ENCODE peak calls at places on chromosomes 4 and X, in four cellular contexts. Z, B, X and J are unnamed samples.

GRCh38 chr4:86264269-86264668 is 95.6 kb downstream of the MAPK10 start:
- DNase-seq in Z (peak; percentile 7), B (no peak), X (no peak), J (no peak)

GRCh38 chrX:63747331-63747730 is 37.7 kb downstream of the ARHGEF9 start:
- DNase-seq in Z (peak; percentile 68), B (no peak), X (no peak), J (peak; percentile 2)

GRCh38 chr4:113905301-113905700 is 74.1 kb downstream of the ARSJ start:
- DNase-seq in Z (no peak), B (no peak), X (no peak), J (no peak)

GRCh38 chrX:30935985-30936384 is 46.9 kb upstream of the TAB3 start:
- DNase-seq in Z (peak; percentile 3), B (no peak), X (no peak), J (no peak)

GRCh38 chrX:69815063-69815462 is 199.2 kb downstream of the EDA start:
- DNase-seq in Z (no peak), B (no peak), X (no peak), J (no peak)

GRCh38 chr4:41524446-41524845 is 13.5 kb upstream of the LIMCH1 start:
- DNase-seq in Z (no peak), B (no peak), X (no peak), J (no peak)

GRCh38 chrX:44400588-44400987 is 57.1 kb upstream of the EFHC2 start:
- DNase-seq in Z (peak; percentile 96), B (no peak), X (peak; percentile 6), J (peak; percentile 88)

GRCh38 chr4:164734476-164734875 is 19.5 kb upstream of the SMIM31 start:
- DNase-seq in Z (no peak), B (no peak), X (no peak), J (no peak)

GRCh38 chr4:112361181-112361791 is 64.1 kb downstream of the ALPK1 start:
- DNase-seq in Z (peak; percentile 27), B (no peak), X (no peak), J (no peak)

GRCh38 chr4:42331040-42331439 is 66.2 kb upstream of the SHISA3 start:
- DNase-seq in Z (no peak), B (no peak), X (no peak), J (no peak)

GRCh38 chr4:155237567-155237966 is 29.1 kb downstream of the NPY2R start:
- DNase-seq in Z (no peak), B (no peak), X (no peak), J (no peak)

GRCh38 chrX:37644381-37645305 is 40.9 kb upstream of the XK start:
- DNase-seq in Z (no peak), B (no peak), X (no peak), J (peak; percentile 91)

GRCh38 chr4:2296621-2297601 is 35.0 kb upstream of the MXD4 start:
- DNase-seq in Z (no peak), B (no peak), X (no peak), J (no peak)

GRCh38 chrX:37746268-37746931 is 33.5 kb upstream of the CYBB start:
- DNase-seq in Z (no peak), B (no peak), X (peak; percentile 5), J (no peak)

GRCh38 chr4:26003072-26003471 is 89.1 kb downstream of the SMIM20 start:
- DNase-seq in Z (no peak), B (no peak), X (no peak), J (no peak)

GRCh38 chr4:20422398-20422797 is 170.7 kb downstream of the SLIT2 start:
- DNase-seq in Z (peak; percentile 52), B (peak; percentile 2), X (no peak), J (peak; percentile 28)

GRCh38 chr4:112170451-112170993 is 25.3 kb downstream of the FAM241A start:
- DNase-seq in Z (peak; percentile 92), B (no peak), X (peak; percentile 16), J (peak; percentile 49)

GRCh38 chr4:82394896-82395295 is 21.1 kb upstream of the HNRNPD start:
- DNase-seq in Z (no peak), B (no peak), X (no peak), J (peak; percentile 87)

GRCh38 chr4:118774989-118775388 is 60.9 kb downstream of the SEC24D start:
- DNase-seq in Z (peak; percentile 61), B (no peak), X (no peak), J (no peak)

GRCh38 chr4:98242538-98242937 is 18.6 kb upstream of the RAP1GDS1 start:
- DNase-seq in Z (no peak), B (no peak), X (no peak), J (no peak)

GRCh38 chr4:170336238-170336775 is 246.6 kb upstream of the AADAT start:
- DNase-seq in Z (no peak), B (no peak), X (no peak), J (no peak)

GRCh38 chr4:141432000-141432712 is 204.2 kb upstream of the IL15 start:
- DNase-seq in Z (peak; percentile 28), B (no peak), X (no peak), J (no peak)

GRCh38 chr4:80322716-80323115 is 12.8 kb upstream of the CFAP299 start:
- DNase-seq in Z (peak; percentile 68), B (no peak), X (no peak), J (no peak)

GRCh38 chr4:76067652-76068286 is 6.7 kb upstream of the ART3 start:
- DNase-seq in Z (peak; percentile 76), B (peak; percentile 28), X (peak; percentile 23), J (no peak)

GRCh38 chrX:41452972-41453371 is 5.8 kb downstream of the NYX start:
- DNase-seq in Z (peak; percentile 45), B (no peak), X (no peak), J (no peak)

GRCh38 chr4:109910261-109910660 is 2.4 kb upstream of the EGF start:
- DNase-seq in Z (no peak), B (no peak), X (no peak), J (no peak)

GRCh38 chr4:89048906-89049601 is 7.9 kb downstream of the FAM13A start:
- DNase-seq in Z (peak; percentile 41), B (no peak), X (no peak), J (no peak)

GRCh38 chrX:11786862-11787261 is 28.8 kb downstream of the MSL3 start:
- DNase-seq in Z (peak; percentile 4), B (no peak), X (no peak), J (no peak)

GRCh38 chrX:30812326-30812725 is 76.7 kb downstream of the TAB3 start:
- DNase-seq in Z (no peak), B (no peak), X (no peak), J (no peak)

GRCh38 chr4:185524888-185525863 is 10.1 kb downstream of the PDLIM3 start:
- DNase-seq in Z (peak; percentile 30), B (no peak), X (no peak), J (no peak)

GRCh38 chrX:18983711-18984380 is at the start of gene PHKA2:
- DNase-seq in Z (no peak), B (no peak), X (peak; percentile 9), J (no peak)

GRCh38 chrX:110175146-110175545 is 142.7 kb downstream of the AMMECR1 start:
- DNase-seq in Z (no peak), B (no peak), X (no peak), J (no peak)

GRCh38 chrX:13938053-13938765 is 91.5 kb downstream of the GEMIN8 start:
- DNase-seq in Z (peak; percentile 2), B (peak; percentile 15), X (no peak), J (no peak)

GRCh38 chr4:183905081-183905592 is at the start of gene STOX2:
- DNase-seq in Z (peak; percentile 55), B (no peak), X (no peak), J (no peak)

GRCh38 chrX:135737361-135738071 is 24.1 kb downstream of the CT45A1 start:
- DNase-seq in Z (peak; percentile 1), B (no peak), X (no peak), J (no peak)